ENCODE peak calls at places on chromosomes 16 and 17, in nine cellular contexts. H is endodermal cell; T is sigmoid colon; R is choroid plexus epithelial cell; M is kidney epithelial cell; E is CD4-positive, CD25-positive, alpha-beta regulatory T cell; A is uterus; V is bronchial epithelial cell; Q is HCT116. Z is an unnamed sample.

GRCh38 chr16:2785101-2785991 is 2.0 kb downstream of the PRSS33 start:
- DNase-seq in T (peak), H (peak), Q (no peak), V (no peak), A (peak), R (no peak), E (no peak), M (no peak), Z (peak)

GRCh38 chr16:13342675-13343074 is 441.3 kb downstream of the SHISA9 start:
- DNase-seq in Q (no peak), H (no peak), V (no peak), T (no peak), R (no peak), A (no peak), E (no peak), M (no peak), Z (no peak)

GRCh38 chr16:29641561-29641960 is 21.5 kb upstream of the SPN start:
- DNase-seq in E (peak), R (peak), V (no peak), A (no peak), H (no peak), M (no peak), T (no peak), Q (no peak), Z (no peak)

GRCh38 chr16:77579283-77579985 is 142.9 kb upstream of the NUDT7 start:
- DNase-seq in T (no peak), R (peak), V (no peak), M (no peak), H (no peak), A (no peak), Q (no peak), E (no peak), Z (no peak)

GRCh38 chr16:58020628-58021521 is 4.7 kb upstream of the MMP15 start:
- DNase-seq in E (peak), M (no peak), R (peak), Q (no peak), A (peak), T (no peak), V (peak), H (peak), Z (peak)

GRCh38 chr17:61551255-61551742 is 39.7 kb downstream of the NACA2 start:
- DNase-seq in V (peak), T (no peak), H (no peak), E (peak), Q (peak), A (no peak), M (no peak), R (peak), Z (no peak)

GRCh38 chr16:15765880-15766279 is 90.9 kb downstream of the MYH11 start:
- DNase-seq in H (peak), M (no peak), V (peak), T (no peak), R (peak), Q (peak), A (no peak), E (peak), Z (no peak)

GRCh38 chr17:50157891-50158290 is 7.4 kb upstream of the PPP1R9B start:
- DNase-seq in M (no peak), E (no peak), V (no peak), R (no peak), T (no peak), A (no peak), H (no peak), Q (no peak), Z (no peak)

GRCh38 chr17:79609616-79610150 is 1.2 kb downstream of the RBFOX3 start:
- DNase-seq in R (no peak), V (no peak), Q (no peak), T (no peak), A (no peak), H (peak), E (no peak), M (no peak), Z (no peak)
- H3K4me3 ChIP-seq in R (no peak), V (no peak), Q (no peak), T (peak), A (peak), H (no peak), E (no peak), M (no peak), Z (no peak)

GRCh38 chr17:65230040-65230439 is 92.9 kb downstream of the RGS9 start:
- DNase-seq in V (no peak), H (peak), T (no peak), R (no peak), Q (no peak), M (no peak), A (no peak), E (no peak), Z (no peak)

GRCh38 chr17:65229596-65229995 is 92.4 kb downstream of the RGS9 start:
- DNase-seq in V (no peak), A (no peak), Q (no peak), R (no peak), E (no peak), M (no peak), T (no peak), H (no peak), Z (no peak)

GRCh38 chr17:65227637-65228036 is 90.5 kb downstream of the RGS9 start:
- DNase-seq in A (no peak), R (no peak), V (no peak), M (no peak), T (no peak), Q (no peak), H (no peak), E (no peak), Z (no peak)

GRCh38 chr17:65228287-65228686 is 91.1 kb downstream of the RGS9 start:
- DNase-seq in T (no peak), A (no peak), Q (no peak), H (no peak), E (no peak), V (no peak), R (no peak), M (no peak), Z (no peak)

GRCh38 chr17:65228734-65229390 is 91.7 kb downstream of the RGS9 start:
- DNase-seq in A (no peak), M (no peak), R (peak), T (no peak), H (peak), V (peak), Q (peak), E (peak), Z (no peak)
- H3K4me3 ChIP-seq in A (no peak), M (no peak), R (no peak), T (no peak), H (no peak), V (no peak), Q (no peak), E (peak), Z (peak)

GRCh38 chr17:2397247-2398171 is 3.4 kb downstream of the MNT start:
- DNase-seq in M (no peak), H (no peak), R (no peak), A (no peak), Q (no peak), E (no peak), V (no peak), T (peak), Z (no peak)
- H3K4me3 ChIP-seq in M (no peak), H (peak), R (peak), A (peak), Q (peak), E (no peak), V (peak), T (peak), Z (peak)

GRCh38 chr17:68290268-68290954 is 516 bp downstream of the SLC16A6 start:
- DNase-seq in E (peak), H (peak), Q (no peak), V (no peak), R (peak), T (no peak), A (no peak), M (no peak), Z (peak)
- H3K4me3 ChIP-seq in E (peak), H (peak), Q (peak), V (peak), R (peak), T (no peak), A (peak), M (peak), Z (peak)

GRCh38 chr16:73065617-73066313 is 17.8 kb upstream of the ZFHX3 start:
- DNase-seq in A (no peak), M (no peak), T (peak), Q (no peak), E (no peak), V (no peak), H (peak), R (no peak), Z (peak)

GRCh38 chr16:73067671-73068545 is 20.0 kb upstream of the ZFHX3 start:
- DNase-seq in M (no peak), Q (no peak), H (peak), A (no peak), T (peak), R (no peak), E (no peak), V (no peak), Z (no peak)

GRCh38 chr16:73068546-73069401 is 20.8 kb upstream of the ZFHX3 start:
- DNase-seq in Q (no peak), M (peak), V (peak), R (peak), H (peak), A (peak), T (peak), E (no peak), Z (peak)

GRCh38 chr16:73066321-73066926 is 18.5 kb upstream of the ZFHX3 start:
- DNase-seq in T (no peak), M (no peak), Q (no peak), R (no peak), A (no peak), H (peak), E (no peak), V (no peak), Z (no peak)

DNA sequence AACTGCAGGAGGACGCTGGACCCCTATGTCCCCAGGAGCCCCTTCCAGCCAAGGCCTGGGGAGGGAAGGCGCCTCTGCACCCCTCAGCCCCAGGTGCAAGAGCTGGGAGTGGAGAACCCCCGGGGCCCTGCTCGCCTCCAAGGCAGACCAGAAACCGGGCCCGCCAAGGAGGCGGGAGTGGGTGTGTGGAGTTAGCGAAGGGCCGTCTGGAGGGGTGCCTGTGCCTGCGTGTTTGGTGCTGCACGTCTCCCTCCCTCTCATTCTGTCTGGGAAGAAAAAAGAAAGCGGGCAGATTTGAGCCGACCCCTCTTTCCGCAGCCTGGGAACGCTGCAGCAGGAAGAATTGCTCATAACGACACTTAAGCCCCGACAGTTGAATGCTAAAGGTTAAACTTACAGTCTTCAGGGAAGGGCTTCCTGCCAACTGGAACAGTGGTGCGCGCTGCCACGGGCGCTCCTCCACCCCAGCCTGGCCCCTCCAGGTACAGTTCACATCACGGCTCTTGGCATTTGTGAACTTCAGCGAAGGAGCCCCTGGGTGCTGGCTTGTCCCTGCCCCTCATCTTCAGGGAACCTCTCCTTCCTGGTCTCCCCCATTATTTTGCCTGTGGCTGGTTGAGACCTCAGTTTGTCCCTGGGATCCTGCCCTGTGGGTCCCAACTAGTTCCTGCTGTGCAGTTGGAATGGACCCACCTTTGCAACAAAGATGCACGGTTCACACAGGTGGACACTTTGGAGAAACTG is 19.2 kb upstream of the ZFHX3 start:
- DNase-seq in M (no peak), A (no peak), H (peak), Q (no peak), R (peak), T (peak), E (no peak), V (peak), Z (no peak)
- H3K4me3 ChIP-seq in M (no peak), A (peak), H (no peak), Q (no peak), R (peak), T (no peak), E (no peak), V (no peak), Z (peak)

GRCh38 chr16:56625943-56626654 is 518 bp downstream of the MT1E start:
- DNase-seq in A (peak), E (no peak), R (peak), V (no peak), T (peak), Q (no peak), H (peak), M (no peak), Z (no peak)
- H3K4me3 ChIP-seq in A (peak), E (peak), R (peak), V (peak), T (peak), Q (peak), H (no peak), M (peak), Z (peak)

GRCh38 chr16:23959069-23959800 is 123.5 kb downstream of the PRKCB start:
- DNase-seq in V (no peak), E (no peak), M (no peak), A (no peak), R (no peak), Q (no peak), H (no peak), T (no peak), Z (no peak)
- H3K4me3 ChIP-seq in V (no peak), E (peak), M (no peak), A (no peak), R (no peak), Q (no peak), H (no peak), T (no peak), Z (no peak)

DNA sequence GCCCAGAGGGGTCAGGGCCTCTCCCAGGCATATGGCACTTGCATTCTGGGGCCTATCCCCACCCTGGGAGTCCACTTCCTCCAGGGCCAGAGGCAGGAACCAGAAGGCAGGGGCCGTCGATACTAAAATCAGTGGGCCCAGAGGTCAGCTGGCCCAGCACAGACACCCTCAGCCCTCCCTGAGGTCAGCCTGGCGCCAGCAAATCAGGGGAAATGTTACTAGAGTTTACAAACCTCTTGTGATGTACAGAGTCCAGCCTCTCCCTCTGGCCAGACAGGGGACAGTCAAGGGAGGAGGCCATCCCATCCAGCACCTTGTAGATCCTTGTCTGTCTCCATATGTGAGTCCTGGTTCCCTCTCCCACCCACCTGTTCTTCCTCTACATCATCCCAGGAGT is 10.8 kb downstream of the CDH5 start:
- DNase-seq in R (no peak), Q (no peak), V (no peak), M (no peak), A (no peak), H (no peak), T (no peak), E (no peak), Z (no peak)
- H3K4me3 ChIP-seq in R (no peak), Q (no peak), V (no peak), M (no peak), A (no peak), H (no peak), T (no peak), E (no peak), Z (no peak)

DNA sequence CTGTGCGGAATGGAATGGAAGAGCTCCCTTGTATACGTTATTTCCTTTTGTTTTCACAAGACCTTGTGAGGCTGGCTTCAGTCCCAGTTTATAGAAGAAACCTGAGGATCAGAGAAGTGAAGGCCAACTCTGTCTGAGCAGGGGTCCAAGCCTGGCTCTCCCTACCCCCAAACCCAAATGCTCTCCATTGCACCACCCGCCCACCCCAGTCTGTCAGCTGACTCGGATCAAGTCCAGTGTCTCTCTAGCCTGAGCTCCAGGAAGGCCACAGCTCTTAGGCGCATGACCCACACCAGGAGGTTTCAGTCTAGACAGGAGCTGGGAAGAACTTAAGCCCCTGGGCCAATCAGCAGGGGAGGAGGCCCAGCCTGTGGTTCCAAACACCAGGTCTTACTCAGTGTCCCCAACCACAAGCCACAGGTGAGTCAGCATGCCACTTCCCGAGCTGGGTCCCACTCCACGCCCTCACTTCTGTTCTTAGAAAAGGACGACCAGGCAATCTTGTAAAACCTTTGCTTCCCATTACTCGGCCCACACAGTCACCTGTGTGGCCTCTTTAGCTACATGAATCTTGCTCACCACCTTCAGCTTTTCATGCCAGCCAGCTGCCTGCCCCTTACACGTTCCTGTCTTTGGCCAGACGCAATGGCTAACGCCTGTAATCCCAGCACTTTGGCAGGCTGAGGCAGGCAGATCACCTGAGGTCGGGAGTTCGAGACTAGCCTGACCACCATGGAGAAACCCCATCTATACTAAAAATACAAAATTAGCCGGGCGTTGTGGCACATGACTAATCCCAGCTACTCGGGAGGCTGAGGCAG is 27.8 kb downstream of the TK2 start:
- DNase-seq in A (no peak), H (peak), T (no peak), Q (peak), E (peak), M (peak), V (peak), R (peak), Z (peak)
- H3K4me3 ChIP-seq in A (no peak), H (no peak), T (no peak), Q (no peak), E (peak), M (no peak), V (no peak), R (no peak), Z (no peak)

GRCh38 chr16:85056211-85056748 is 28.7 kb downstream of the KIAA0513 start:
- DNase-seq in V (no peak), M (no peak), A (peak), E (no peak), Q (no peak), H (peak), R (peak), T (no peak), Z (no peak)
- H3K4me3 ChIP-seq in V (no peak), M (no peak), A (no peak), E (peak), Q (no peak), H (no peak), R (no peak), T (no peak), Z (peak)

Z was measured in lower lobe of right lung.